ENCODE peak calls at places on chromosome 13, in eight cellular contexts. U is GM23338, S is K562, J is SK-N-SH, M is HCT116, A is HepG2, H is HL-60, K is A549. V is an unnamed sample.

GRCh38 chr13:73828811-73829210 is 305.4 kb downstream of the KLF12 start:
- DNase-seq in U (no peak), S (no peak), J (no peak), M (no peak), A (no peak), H (no peak), K (no peak), V (no peak)

GRCh38 chr13:67086260-67086659 is 143.9 kb downstream of the PCDH9 start:
- DNase-seq in U (no peak), S (no peak), J (no peak), M (no peak), A (no peak), H (no peak), K (peak), V (no peak)

GRCh38 chr13:57629821-57630235 is 1.7 kb upstream of the PCDH17 start:
- DNase-seq in U (peak), S (peak), J (peak), M (no peak), A (no peak), H (no peak), K (peak), V (no peak)

GRCh38 chr13:47708386-47708785 is 292.7 kb downstream of the SUCLA2 start:
- DNase-seq in U (no peak), S (no peak), J (no peak), M (no peak), A (no peak), H (no peak), K (peak), V (no peak)

GRCh38 chr13:112968910-112969691 is at the start of gene MCF2L:
- DNase-seq in U (peak), S (no peak), J (peak), M (no peak), A (peak), H (no peak), K (peak), V (no peak)

GRCh38 chr13:28037399-28037798 is 48.9 kb upstream of the URAD start:
- DNase-seq in U (no peak), S (no peak), J (no peak), M (peak), A (no peak), H (no peak), K (no peak), V (no peak)

GRCh38 chr13:52749446-52749845 is 9.8 kb upstream of the CNMD start:
- DNase-seq in U (no peak), S (no peak), J (peak), M (no peak), A (no peak), H (no peak), K (no peak), V (no peak)

GRCh38 chr13:102517959-102518358 is 78.8 kb upstream of the TPP2 start:
- DNase-seq in U (no peak), S (no peak), J (peak), M (no peak), A (no peak), H (no peak), K (no peak), V (no peak)

GRCh38 chr13:50584856-50585580 is 258.5 kb downstream of the DLEU7 start:
- DNase-seq in U (peak), S (no peak), J (no peak), M (no peak), A (no peak), H (no peak), K (no peak), V (no peak)

GRCh38 chr13:51380269-51380668 is 40.8 kb downstream of the SERPINE3 start:
- DNase-seq in U (no peak), S (no peak), J (no peak), M (no peak), A (no peak), H (no peak), K (no peak), V (no peak)

GRCh38 chr13:87954116-87954515 is 282.9 kb downstream of the SLITRK5 start:
- DNase-seq in U (no peak), S (no peak), J (no peak), M (no peak), A (no peak), H (no peak), K (no peak), V (no peak)

GRCh38 chr13:73056054-73056962 is 2.5 kb upstream of the KLF5 start:
- DNase-seq in U (no peak), S (no peak), J (no peak), M (peak), A (peak), H (no peak), K (peak), V (no peak)

GRCh38 chr13:111411186-111411858 is 90.9 kb downstream of the TEX29 start:
- DNase-seq in U (peak), S (no peak), J (no peak), M (no peak), A (no peak), H (no peak), K (no peak), V (no peak)

GRCh38 chr13:28830580-28830979 is 10.4 kb downstream of the MTUS2 start:
- DNase-seq in U (no peak), S (no peak), J (no peak), M (no peak), A (no peak), H (no peak), K (no peak), V (no peak)

GRCh38 chr13:84433024-84433423 is 550.8 kb upstream of the SLITRK1 start:
- DNase-seq in U (no peak), S (no peak), J (no peak), M (no peak), A (no peak), H (no peak), K (no peak), V (no peak)

GRCh38 chr13:107867701-107868661 is 347.4 kb downstream of the LIG4 start:
- DNase-seq in U (peak), S (peak), J (peak), M (no peak), A (no peak), H (no peak), K (peak), V (no peak)

GRCh38 chr13:47459512-47459911 is 541.6 kb downstream of the SUCLA2 start:
- DNase-seq in U (peak), S (no peak), J (peak), M (no peak), A (no peak), H (no peak), K (no peak), V (no peak)

GRCh38 chr13:113842336-113843062 is 21.4 kb downstream of the GAS6 start:
- DNase-seq in U (no peak), S (no peak), J (no peak), M (no peak), A (no peak), H (no peak), K (no peak), V (no peak)

GRCh38 chr13:48873598-48873997 is 102.1 kb upstream of the FNDC3A start:
- DNase-seq in U (peak), S (no peak), J (no peak), M (no peak), A (no peak), H (no peak), K (peak), V (no peak)
- TF ChIP-seq REST in U (no peak), S (no peak), J (no peak), M (no peak), A (no peak), H (no peak), K (no peak), V (no peak)

GRCh38 chr13:33205224-33205623 is 80.3 kb downstream of the STARD13 start:
- DNase-seq in U (no peak), S (no peak), J (no peak), M (no peak), A (no peak), H (no peak), K (no peak), V (no peak)

GRCh38 chr13:33204130-33204927 is 81.2 kb downstream of the STARD13 start:
- DNase-seq in U (no peak), S (no peak), J (peak), M (no peak), A (no peak), H (no peak), K (no peak), V (no peak)

GRCh38 chr13:33205804-33206221 is 79.7 kb downstream of the STARD13 start:
- DNase-seq in U (peak), S (no peak), J (peak), M (no peak), A (no peak), H (no peak), K (no peak), V (no peak)

GRCh38 chr13:33199282-33199850 is 86.2 kb downstream of the STARD13 start:
- DNase-seq in U (no peak), S (no peak), J (no peak), M (no peak), A (no peak), H (no peak), K (no peak), V (no peak)

DNA sequence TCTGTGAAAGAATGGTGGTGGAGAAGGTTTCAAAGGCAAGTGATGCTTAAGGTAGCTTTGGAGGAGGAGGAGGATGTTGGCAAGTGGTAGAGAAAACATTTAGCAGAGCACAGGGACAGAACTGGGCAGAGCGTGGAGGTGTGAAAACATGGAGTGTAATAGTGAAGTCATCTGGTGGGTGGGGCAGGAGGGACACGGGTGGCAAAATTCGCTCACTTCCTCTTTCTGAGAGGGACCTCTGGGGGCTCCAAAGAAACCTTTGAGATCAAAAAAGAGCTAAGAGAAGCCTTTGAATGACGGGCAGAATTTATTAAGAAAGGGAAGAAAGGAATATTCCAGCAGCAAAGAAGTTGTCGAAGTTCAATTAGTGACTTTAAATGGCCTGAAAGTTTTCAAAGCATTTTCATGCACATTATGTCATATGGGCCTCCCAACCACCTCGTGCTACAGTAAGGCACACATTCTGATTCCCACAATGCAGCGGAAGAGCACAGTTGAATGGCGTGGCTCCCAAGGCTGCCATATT is 82.8 kb downstream of the STARD13 start:
- DNase-seq in U (no peak), S (no peak), J (no peak), M (no peak), A (no peak), H (no peak), K (no peak), V (no peak)
- H3K4me3 ChIP-seq in U (no peak), S (no peak), J (no peak), M (no peak), A (no peak), H (no peak), K (no peak), V (no peak)

GRCh38 chr13:30963794-30964193 is 31.3 kb downstream of the TEX26 start:
- DNase-seq in U (no peak), S (no peak), J (no peak), M (no peak), A (no peak), H (no peak), K (no peak), V (no peak)
- TF ChIP-seq REST in U (no peak), S (no peak), J (no peak), M (no peak), A (no peak), H (no peak), K (no peak), V (no peak)

DNA sequence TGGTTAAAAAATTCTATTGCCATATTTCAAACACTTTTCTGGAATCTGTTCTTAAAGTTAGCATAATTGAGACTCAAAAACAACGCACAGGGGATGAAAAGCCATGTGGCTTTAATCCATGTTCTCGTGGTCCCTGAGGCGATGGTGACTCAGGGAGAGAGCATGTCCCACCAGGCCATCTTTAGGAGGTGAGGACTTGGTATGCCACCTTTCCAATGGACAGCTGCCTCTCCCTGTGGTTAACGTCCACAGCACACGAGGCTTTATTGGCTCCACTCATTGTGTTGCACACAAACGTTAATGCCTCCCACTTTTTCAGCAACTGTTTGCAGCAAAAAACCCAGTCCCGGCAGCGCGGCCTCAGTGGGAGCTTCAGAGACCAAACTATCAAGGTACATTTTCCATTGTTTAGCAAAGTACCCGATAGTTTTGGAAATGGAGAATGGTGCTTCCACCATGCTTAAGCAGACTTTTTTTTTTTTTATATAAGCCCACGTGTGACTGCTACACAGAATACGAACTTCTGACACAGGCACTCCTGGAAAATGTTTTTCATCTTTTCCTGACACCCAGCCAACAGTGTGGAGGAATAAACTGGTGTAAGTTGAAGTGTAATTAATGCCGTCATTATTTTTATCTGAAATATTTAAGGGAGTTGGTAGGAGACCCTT is 51.2 kb downstream of the EFNB2 start:
- DNase-seq in U (no peak), S (no peak), J (no peak), M (no peak), A (no peak), H (no peak), K (no peak), V (no peak)
- H3K4me3 ChIP-seq in U (no peak), S (no peak), J (no peak), M (no peak), A (no peak), H (no peak), K (no peak), V (no peak)

GRCh38 chr13:40589285-40590109 is 76.9 kb downstream of the FOXO1 start:
- DNase-seq in U (no peak), S (no peak), J (no peak), M (no peak), A (peak), H (peak), K (peak), V (no peak)
- TF ChIP-seq REST in U (no peak), S (no peak), J (no peak), M (no peak), A (no peak), H (no peak), K (no peak), V (no peak)

GRCh38 chr13:78241278-78241919 is 322.8 kb upstream of the EDNRB start:
- DNase-seq in U (peak), S (peak), J (peak), M (no peak), A (peak), H (no peak), K (peak), V (peak)
- H3K4me3 ChIP-seq in U (no peak), S (no peak), J (no peak), M (no peak), A (no peak), H (no peak), K (no peak), V (no peak)

GRCh38 chr13:44573071-44573470 is 3.1 kb downstream of the TSC22D1 start:
- DNase-seq in U (peak), S (no peak), J (no peak), M (no peak), A (no peak), H (no peak), K (no peak), V (no peak)

GRCh38 chr13:44575035-44575434 is 1.1 kb downstream of the TSC22D1 start:
- DNase-seq in U (no peak), S (no peak), J (no peak), M (no peak), A (no peak), H (no peak), K (no peak), V (no peak)

GRCh38 chr13:44574466-44574855 is 1.7 kb downstream of the TSC22D1 start:
- DNase-seq in U (no peak), S (no peak), J (no peak), M (no peak), A (no peak), H (no peak), K (no peak), V (no peak)

GRCh38 chr13:44575741-44576395 is at the start of gene TSC22D1:
- DNase-seq in U (peak), S (no peak), J (peak), M (no peak), A (no peak), H (no peak), K (peak), V (no peak)

DNA sequence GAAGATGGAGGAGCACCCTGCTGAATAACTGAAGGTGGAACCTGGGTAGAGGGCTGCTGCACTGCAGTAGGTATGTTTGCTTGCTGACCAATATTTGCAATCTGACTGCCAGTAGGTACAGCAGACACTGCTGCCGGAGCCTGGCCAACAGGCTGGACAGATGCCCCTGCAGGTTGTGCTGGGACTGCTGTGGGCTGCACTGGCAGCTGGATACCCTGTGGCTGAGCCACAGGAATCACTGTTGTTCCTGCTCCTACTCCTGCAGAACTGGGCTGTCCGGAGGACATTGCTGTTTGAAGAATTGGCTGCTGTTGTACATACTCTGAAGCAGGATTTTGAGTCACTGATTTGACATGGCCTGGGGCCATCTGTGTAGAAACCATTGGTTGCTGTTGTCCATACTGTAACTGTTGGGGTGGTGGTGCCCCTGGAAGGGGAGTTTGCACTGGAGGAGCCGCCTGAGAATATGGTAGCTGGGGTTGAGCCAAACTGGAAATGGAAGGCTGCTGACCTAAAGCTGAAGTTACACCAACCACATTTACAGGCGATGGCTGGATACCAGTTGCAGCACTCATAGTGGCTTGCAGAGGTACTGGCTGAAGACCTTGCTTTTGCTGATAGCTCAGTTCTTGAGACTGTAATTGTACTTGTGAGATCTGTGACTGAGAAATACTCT is 2.2 kb downstream of the TSC22D1 start:
- DNase-seq in U (peak), S (no peak), J (peak), M (no peak), A (peak), H (no peak), K (peak), V (no peak)
- TF ChIP-seq REST in U (no peak), S (no peak), J (peak), M (no peak), A (no peak), H (no peak), K (no peak), V (no peak)